ENCODE peak calls at places on chromosomes 13 and 19, in seven cellular contexts. R is endodermal cell, B is foreskin fibroblast, M is mammary epithelial cell, U is neural progenitor cell, Q is psoas muscle, F is heart right ventricle. W is an unnamed sample.

GRCh38 chr13:48295271-48295670 is 8.3 kb upstream of the RB1 start:
- DNase-seq in F (no peak), Q (no peak), M (no peak), B (no peak), R (no peak), U (no peak), W (no peak)

GRCh38 chr13:112969692-112970338 is 801 bp downstream of the MCF2L start:
- DNase-seq in B (no peak), U (no peak), R (no peak), Q (peak), M (no peak), F (no peak), W (no peak)

GRCh38 chr13:97460004-97460756 is 26.2 kb downstream of the RAP2A start:
- DNase-seq in M (no peak), U (no peak), R (no peak), B (no peak), Q (no peak), F (no peak), W (peak)

GRCh38 chr13:45086484-45086883 is 33.8 kb upstream of the GTF2F2 start:
- DNase-seq in U (no peak), F (no peak), R (no peak), Q (no peak), M (peak), B (peak), W (no peak)

GRCh38 chr13:101383595-101383994 is 32.7 kb downstream of the NALCN start:
- DNase-seq in B (no peak), R (no peak), Q (no peak), M (no peak), U (no peak), F (no peak), W (no peak)

GRCh38 chr13:83077499-83077898 is 804.8 kb downstream of the SLITRK1 start:
- DNase-seq in Q (no peak), M (no peak), B (no peak), F (no peak), R (no peak), U (no peak), W (no peak)

GRCh38 chr19:3039641-3040077 is 10.6 kb upstream of the TLE2 start:
- DNase-seq in M (no peak), B (no peak), F (no peak), U (peak), R (peak), Q (peak), W (no peak)

GRCh38 chr13:109000207-109000606 is 370.8 kb downstream of the MYO16 start:
- DNase-seq in B (no peak), F (no peak), M (no peak), Q (no peak), U (no peak), R (no peak), W (no peak)

GRCh38 chr19:47381653-47382279 is 32.7 kb downstream of the DHX34 start:
- DNase-seq in U (no peak), F (no peak), B (no peak), M (no peak), Q (no peak), R (no peak), W (no peak)

GRCh38 chr13:34459856-34460255 is 482.2 kb upstream of the NBEA start:
- DNase-seq in F (no peak), B (peak), M (no peak), U (no peak), Q (no peak), R (no peak), W (no peak)

GRCh38 chr13:112638157-112638750 is 50.3 kb upstream of the TUBGCP3 start:
- DNase-seq in Q (no peak), B (no peak), F (no peak), U (no peak), R (peak), M (no peak), W (no peak)

GRCh38 chr19:8185343-8186068 is 23.7 kb upstream of the CERS4 start:
- DNase-seq in F (no peak), B (no peak), Q (no peak), U (no peak), M (no peak), R (no peak), W (no peak)

GRCh38 chr19:18697680-18698079 is 14.2 kb downstream of the CRTC1 start:
- DNase-seq in F (no peak), Q (no peak), B (no peak), M (no peak), R (no peak), U (no peak), W (no peak)

GRCh38 chr19:3826163-3826562 is 40.0 kb upstream of the MATK start:
- DNase-seq in B (no peak), R (no peak), M (no peak), U (no peak), F (no peak), Q (no peak), W (no peak)

GRCh38 chr13:23979361-23980159 is 82.3 kb upstream of the C1QTNF9B start:
- DNase-seq in U (peak), R (peak), F (peak), Q (peak), B (peak), M (peak), W (peak)

GRCh38 chr13:70987043-70987442 is 878.8 kb upstream of the KLHL1 start:
- DNase-seq in F (no peak), R (no peak), M (no peak), U (no peak), B (no peak), Q (no peak), W (no peak)

GRCh38 chr19:13428352-13428751 is 77.9 kb downstream of the CACNA1A start:
- DNase-seq in R (peak), F (no peak), B (peak), U (no peak), Q (no peak), M (peak), W (peak)

GRCh38 chr13:65808061-65808460 is 1422.1 kb downstream of the PCDH9 start:
- DNase-seq in R (no peak), B (peak), U (no peak), Q (no peak), M (no peak), F (no peak), W (peak)

GRCh38 chr13:106183410-106184128 is 351.9 kb downstream of the EFNB2 start:
- DNase-seq in B (no peak), R (no peak), M (no peak), Q (no peak), U (no peak), F (no peak), W (no peak)

GRCh38 chr19:8074501-8074900 is 21.9 kb downstream of the CCL25 start:
- DNase-seq in Q (no peak), R (peak), M (no peak), U (no peak), B (no peak), F (no peak), W (no peak)

GRCh38 chr19:42206871-42207755 is 10.4 kb downstream of the DEDD2 start:
- DNase-seq in F (no peak), U (no peak), B (peak), R (no peak), Q (no peak), M (peak), W (no peak)

GRCh38 chr13:106566682-106567420 is 1.1 kb downstream of the ARGLU1 start:
- DNase-seq in M (peak), B (peak), U (peak), Q (peak), R (peak), F (peak), W (peak)

GRCh38 chr13:23889598-23890224 is 511 bp upstream of the MIPEP start:
- DNase-seq in U (peak), Q (no peak), B (peak), F (no peak), R (no peak), M (no peak), W (no peak)

GRCh38 chr19:47492137-47492533 is 8.1 kb upstream of the KPTN start:
- DNase-seq in B (no peak), Q (peak), F (no peak), R (no peak), U (no peak), M (no peak), W (no peak)

GRCh38 chr13:108947551-108948030 is 318.2 kb downstream of the MYO16 start:
- DNase-seq in U (no peak), B (peak), M (no peak), F (no peak), R (no peak), Q (no peak), W (peak)

GRCh38 chr19:36638862-36639510 is 27.7 kb downstream of the ZNF461 start:
- DNase-seq in F (no peak), U (no peak), R (no peak), M (peak), B (no peak), Q (no peak), W (peak)

GRCh38 chr19:31448221-31448657 is 99.0 kb upstream of the TSHZ3 start:
- DNase-seq in F (peak), B (peak), U (no peak), R (no peak), Q (peak), M (peak), W (peak)

GRCh38 chr13:94351292-94352000 is 128.0 kb downstream of the DCT start:
- DNase-seq in B (peak), Q (no peak), F (no peak), U (no peak), R (no peak), M (no peak), W (peak)

GRCh38 chr19:43562211-43562697 is 13.1 kb downstream of the XRCC1 start:
- DNase-seq in B (no peak), R (no peak), U (no peak), F (no peak), Q (no peak), M (no peak), W (no peak)

GRCh38 chr19:2213799-2214198 is 22.3 kb downstream of the PLEKHJ1 start:
- DNase-seq in F (no peak), R (no peak), Q (peak), B (no peak), U (no peak), M (no peak), W (no peak)

GRCh38 chr13:34035676-34036325 is 217.9 kb downstream of the RFC3 start:
- DNase-seq in B (peak), F (no peak), U (no peak), M (peak), R (no peak), Q (no peak), W (no peak)

GRCh38 chr19:33641261-33641660 is 19.5 kb downstream of the CHST8 start:
- DNase-seq in R (no peak), U (no peak), Q (no peak), B (no peak), M (no peak), F (no peak), W (no peak)

GRCh38 chr19:49161987-49162386 is 4.4 kb downstream of the TRPM4 start:
- DNase-seq in M (peak), Q (no peak), U (no peak), B (peak), F (no peak), R (no peak), W (no peak)

GRCh38 chr13:94119360-94119936 is 360.0 kb downstream of the DCT start:
- DNase-seq in F (no peak), R (no peak), U (no peak), B (no peak), Q (no peak), M (no peak), W (no peak)

GRCh38 chr13:48775285-48775684 is 121.6 kb downstream of the CYSLTR2 start:
- DNase-seq in U (no peak), F (no peak), M (peak), B (peak), R (no peak), Q (no peak), W (no peak)

GRCh38 chr19:7987084-7987768 is 18.2 kb downstream of the ELAVL1 start:
- DNase-seq in M (no peak), B (peak), F (no peak), U (no peak), Q (no peak), R (no peak), W (no peak)

GRCh38 chr13:32347651-32348050 is 32.3 kb downstream of the BRCA2 start:
- DNase-seq in M (no peak), F (no peak), R (no peak), B (no peak), Q (no peak), U (no peak), W (no peak)

GRCh38 chr19:20423381-20424207 is 142.0 kb downstream of the ZNF737 start:
- DNase-seq in R (peak), Q (peak), M (peak), F (peak), U (peak), B (peak), W (peak)

GRCh38 chr19:1364070-1364719 is 19.5 kb upstream of the NDUFS7 start:
- DNase-seq in F (no peak), Q (no peak), M (no peak), U (no peak), R (no peak), B (peak), W (no peak)

DNA sequence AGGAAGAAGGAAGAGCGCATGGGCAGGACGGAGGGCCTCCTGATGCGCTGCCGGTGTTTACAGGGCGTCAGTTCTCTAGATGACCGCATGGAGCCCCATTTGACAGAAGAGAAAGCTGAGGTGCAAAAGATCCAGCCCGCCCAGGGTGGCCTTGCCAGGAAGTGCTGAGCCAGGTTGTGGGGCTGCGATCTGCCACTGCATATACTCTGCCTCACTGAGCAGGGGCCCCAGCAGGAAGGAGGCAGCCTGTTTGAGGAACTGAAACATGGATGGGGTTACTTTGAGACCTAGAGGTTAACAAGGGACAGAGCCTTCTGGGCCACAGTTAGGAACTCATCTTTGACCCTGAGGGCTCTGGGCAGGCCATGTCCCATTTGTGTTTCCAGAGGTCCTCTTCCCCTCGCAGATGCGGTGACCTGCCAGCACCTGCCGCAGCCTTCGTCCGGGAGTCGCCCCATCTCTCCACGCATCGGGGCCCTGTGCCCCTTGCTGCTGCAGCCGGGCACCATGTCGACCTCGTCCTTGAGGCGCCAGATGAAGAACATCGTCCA is 3.2 kb downstream of the EPN1 start:
- DNase-seq in U (no peak), Q (peak), B (no peak), R (no peak), F (peak), M (no peak), W (no peak)
- TF ChIP-seq CTCF in U (no peak), Q (no peak), B (no peak), R (no peak), F (no peak), M (no peak), W (no peak)

GRCh38 chr19:23391239-23391638 is 4.0 kb downstream of the ZNF91 start:
- DNase-seq in Q (no peak), F (no peak), U (no peak), R (no peak), B (no peak), M (no peak), W (no peak)
- H3K4me3 ChIP-seq in Q (no peak), F (no peak), U (no peak), R (peak), B (no peak), M (no peak), W (no peak)

GRCh38 chr13:63636231-63636993 is 2220.8 kb upstream of the PCDH20 start:
- DNase-seq in Q (no peak), M (no peak), U (no peak), F (no peak), B (peak), R (peak), W (peak)
- TF ChIP-seq CTCF in Q (no peak), M (peak), U (peak), F (no peak), B (no peak), R (peak), W (peak)

GRCh38 chr13:36920612-36921185 is 661 bp upstream of the SMAD9 start:
- DNase-seq in U (peak), M (no peak), F (no peak), Q (no peak), R (no peak), B (peak), W (no peak)
- H3K4me3 ChIP-seq in U (peak), M (no peak), F (peak), Q (peak), R (no peak), B (peak), W (peak)

GRCh38 chr13:73722120-73722519 is 412.1 kb downstream of the KLF12 start:
- DNase-seq in Q (no peak), B (peak), U (no peak), M (peak), F (no peak), R (no peak), W (peak)
- TF ChIP-seq CTCF in Q (no peak), B (peak), U (peak), M (peak), F (peak), R (peak), W (peak)

DNA sequence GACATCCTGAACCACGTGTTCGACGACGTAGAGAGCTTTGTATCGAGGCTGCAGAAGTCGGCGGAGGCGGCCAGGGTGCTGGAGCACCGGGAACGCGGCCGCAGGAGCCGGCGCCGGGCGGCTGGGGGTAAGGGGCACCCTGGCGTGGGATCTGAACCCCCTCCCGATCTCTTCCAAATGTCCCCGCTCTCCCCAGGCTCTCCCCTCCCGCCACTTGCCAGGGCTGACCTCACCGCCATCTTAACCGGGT is 6.0 kb downstream of the EPS8L1 start:
- DNase-seq in M (no peak), U (no peak), Q (no peak), R (no peak), F (no peak), B (no peak), W (no peak)
- H3K4me3 ChIP-seq in M (no peak), U (peak), Q (peak), R (no peak), F (peak), B (no peak), W (peak)

W was measured in fibroblast of pulmonary artery.